ENCODE peak calls at places on chromosomes 6 and 20, in eight cellular contexts. One of them, this sample, is unnamed.
A peak's percentile ranks its signal among the peaks of the same experiment; 100 is the strongest.

GRCh38 chr20:44811150-44811685 is 872 bp upstream of the RIMS4 start:
- DNase-seq in COR-L47: no peak
- DNase-seq in NCI-H1105: no peak
- DNase-seq in activated CD8-positive, alpha-beta memory T cell treated with anti-CD3 and anti-CD28 coated beads, Interleukin-2, amount 50 U/mL, for 4 hours: no peak
- DNase-seq in NCI-H748 treated with DMSO at 0.1 percent for 48 hours: no peak
- DNase-seq in foreskin keratinocyte: no peak
- DNase-seq in foreskin melanocyte: no peak
- DNase-seq in NCI-H1417 treated with DMSO at 0.1 percent for 48 hours: no peak
- DNase-seq in this sample: no peak

GRCh38 chr6:72760130-72760793 is 138.4 kb downstream of the KCNQ5 start:
- DNase-seq in COR-L47: no peak
- DNase-seq in NCI-H1105: no peak
- DNase-seq in activated CD8-positive, alpha-beta memory T cell treated with anti-CD3 and anti-CD28 coated beads, Interleukin-2, amount 50 U/mL, for 4 hours: no peak
- DNase-seq in NCI-H748 treated with DMSO at 0.1 percent for 48 hours: no peak
- DNase-seq in foreskin keratinocyte: no peak
- DNase-seq in foreskin melanocyte: no peak
- DNase-seq in NCI-H1417 treated with DMSO at 0.1 percent for 48 hours: no peak
- DNase-seq in this sample: no peak

GRCh38 chr6:87029711-87030314 is 65.1 kb downstream of the CGA start:
- DNase-seq in COR-L47: peak; percentile 37
- DNase-seq in NCI-H1105: peak; percentile 17
- DNase-seq in activated CD8-positive, alpha-beta memory T cell treated with anti-CD3 and anti-CD28 coated beads, Interleukin-2, amount 50 U/mL, for 4 hours: no peak
- DNase-seq in NCI-H748 treated with DMSO at 0.1 percent for 48 hours: peak; percentile 44
- DNase-seq in foreskin keratinocyte: peak; percentile 2
- DNase-seq in foreskin melanocyte: peak; percentile 37
- DNase-seq in NCI-H1417 treated with DMSO at 0.1 percent for 48 hours: no peak
- DNase-seq in this sample: no peak

GRCh38 chr6:35370124-35370741 is 27.9 kb downstream of the PPARD start:
- DNase-seq in COR-L47: no peak
- DNase-seq in NCI-H1105: no peak
- DNase-seq in activated CD8-positive, alpha-beta memory T cell treated with anti-CD3 and anti-CD28 coated beads, Interleukin-2, amount 50 U/mL, for 4 hours: peak; percentile 34
- DNase-seq in NCI-H748 treated with DMSO at 0.1 percent for 48 hours: no peak
- DNase-seq in foreskin keratinocyte: peak; percentile 76
- DNase-seq in foreskin melanocyte: peak; percentile 48
- DNase-seq in NCI-H1417 treated with DMSO at 0.1 percent for 48 hours: no peak
- DNase-seq in this sample: peak; percentile 40

GRCh38 chr6:115901896-115902295 is 158.8 kb downstream of the FRK start:
- DNase-seq in COR-L47: no peak
- DNase-seq in NCI-H1105: no peak
- DNase-seq in activated CD8-positive, alpha-beta memory T cell treated with anti-CD3 and anti-CD28 coated beads, Interleukin-2, amount 50 U/mL, for 4 hours: no peak
- DNase-seq in NCI-H748 treated with DMSO at 0.1 percent for 48 hours: no peak
- DNase-seq in foreskin keratinocyte: no peak
- DNase-seq in foreskin melanocyte: no peak
- DNase-seq in NCI-H1417 treated with DMSO at 0.1 percent for 48 hours: no peak
- DNase-seq in this sample: no peak

GRCh38 chr20:50092436-50092835 is 20.5 kb downstream of the UBE2V1 start:
- DNase-seq in COR-L47: no peak
- DNase-seq in NCI-H1105: no peak
- DNase-seq in activated CD8-positive, alpha-beta memory T cell treated with anti-CD3 and anti-CD28 coated beads, Interleukin-2, amount 50 U/mL, for 4 hours: no peak
- DNase-seq in NCI-H748 treated with DMSO at 0.1 percent for 48 hours: no peak
- DNase-seq in foreskin keratinocyte: no peak
- DNase-seq in foreskin melanocyte: no peak
- DNase-seq in NCI-H1417 treated with DMSO at 0.1 percent for 48 hours: no peak
- DNase-seq in this sample: no peak

GRCh38 chr6:32819729-32820128 is 2.9 kb upstream of the HLA-DOB start:
- DNase-seq in COR-L47: no peak
- DNase-seq in NCI-H1105: no peak
- DNase-seq in activated CD8-positive, alpha-beta memory T cell treated with anti-CD3 and anti-CD28 coated beads, Interleukin-2, amount 50 U/mL, for 4 hours: no peak
- DNase-seq in NCI-H748 treated with DMSO at 0.1 percent for 48 hours: no peak
- DNase-seq in foreskin keratinocyte: peak; percentile 92
- DNase-seq in foreskin melanocyte: no peak
- DNase-seq in NCI-H1417 treated with DMSO at 0.1 percent for 48 hours: no peak
- DNase-seq in this sample: no peak

GRCh38 chr6:113879186-113880096 is 22.3 kb downstream of the MARCKS start:
- DNase-seq in COR-L47: peak; percentile 41
- DNase-seq in NCI-H1105: peak; percentile 62
- DNase-seq in activated CD8-positive, alpha-beta memory T cell treated with anti-CD3 and anti-CD28 coated beads, Interleukin-2, amount 50 U/mL, for 4 hours: no peak
- DNase-seq in NCI-H748 treated with DMSO at 0.1 percent for 48 hours: peak; percentile 86
- DNase-seq in foreskin keratinocyte: peak; percentile 27
- DNase-seq in foreskin melanocyte: peak; percentile 50
- DNase-seq in NCI-H1417 treated with DMSO at 0.1 percent for 48 hours: peak; percentile 34
- DNase-seq in this sample: peak; percentile 15

GRCh38 chr20:58511861-58512260 is 3.3 kb downstream of the APCDD1L start:
- DNase-seq in COR-L47: no peak
- DNase-seq in NCI-H1105: no peak
- DNase-seq in activated CD8-positive, alpha-beta memory T cell treated with anti-CD3 and anti-CD28 coated beads, Interleukin-2, amount 50 U/mL, for 4 hours: no peak
- DNase-seq in NCI-H748 treated with DMSO at 0.1 percent for 48 hours: no peak
- DNase-seq in foreskin keratinocyte: no peak
- DNase-seq in foreskin melanocyte: no peak
- DNase-seq in NCI-H1417 treated with DMSO at 0.1 percent for 48 hours: no peak
- DNase-seq in this sample: no peak

GRCh38 chr6:52022675-52023074 is 64.7 kb downstream of the PKHD1 start:
- DNase-seq in COR-L47: no peak
- DNase-seq in NCI-H1105: no peak
- DNase-seq in activated CD8-positive, alpha-beta memory T cell treated with anti-CD3 and anti-CD28 coated beads, Interleukin-2, amount 50 U/mL, for 4 hours: no peak
- DNase-seq in NCI-H748 treated with DMSO at 0.1 percent for 48 hours: no peak
- DNase-seq in foreskin keratinocyte: no peak
- DNase-seq in foreskin melanocyte: no peak
- DNase-seq in NCI-H1417 treated with DMSO at 0.1 percent for 48 hours: no peak
- DNase-seq in this sample: no peak

GRCh38 chr6:119620846-119621570 is 271.4 kb upstream of the MAN1A1 start:
- DNase-seq in COR-L47: no peak
- DNase-seq in NCI-H1105: no peak
- DNase-seq in activated CD8-positive, alpha-beta memory T cell treated with anti-CD3 and anti-CD28 coated beads, Interleukin-2, amount 50 U/mL, for 4 hours: no peak
- DNase-seq in NCI-H748 treated with DMSO at 0.1 percent for 48 hours: no peak
- DNase-seq in foreskin keratinocyte: peak; percentile 92
- DNase-seq in foreskin melanocyte: no peak
- DNase-seq in NCI-H1417 treated with DMSO at 0.1 percent for 48 hours: no peak
- DNase-seq in this sample: no peak

GRCh38 chr6:117552618-117553017 is 49.7 kb downstream of the GOPC start:
- DNase-seq in COR-L47: no peak
- DNase-seq in NCI-H1105: no peak
- DNase-seq in activated CD8-positive, alpha-beta memory T cell treated with anti-CD3 and anti-CD28 coated beads, Interleukin-2, amount 50 U/mL, for 4 hours: no peak
- DNase-seq in NCI-H748 treated with DMSO at 0.1 percent for 48 hours: no peak
- DNase-seq in foreskin keratinocyte: no peak
- DNase-seq in foreskin melanocyte: no peak
- DNase-seq in NCI-H1417 treated with DMSO at 0.1 percent for 48 hours: no peak
- DNase-seq in this sample: no peak

GRCh38 chr6:27096834-27097511 is 150.5 kb upstream of the PRSS16 start:
- DNase-seq in COR-L47: no peak
- DNase-seq in NCI-H1105: no peak
- DNase-seq in activated CD8-positive, alpha-beta memory T cell treated with anti-CD3 and anti-CD28 coated beads, Interleukin-2, amount 50 U/mL, for 4 hours: peak; percentile 18
- DNase-seq in NCI-H748 treated with DMSO at 0.1 percent for 48 hours: no peak
- DNase-seq in foreskin keratinocyte: peak; percentile 73
- DNase-seq in foreskin melanocyte: peak; percentile 84
- DNase-seq in NCI-H1417 treated with DMSO at 0.1 percent for 48 hours: no peak
- DNase-seq in this sample: peak; percentile 65

GRCh38 chr20:6828794-6829423 is 61.4 kb downstream of the BMP2 start:
- DNase-seq in COR-L47: peak; percentile 73
- DNase-seq in NCI-H1105: peak; percentile 67
- DNase-seq in activated CD8-positive, alpha-beta memory T cell treated with anti-CD3 and anti-CD28 coated beads, Interleukin-2, amount 50 U/mL, for 4 hours: no peak
- DNase-seq in NCI-H748 treated with DMSO at 0.1 percent for 48 hours: peak; percentile 83
- DNase-seq in foreskin keratinocyte: peak; percentile 42
- DNase-seq in foreskin melanocyte: peak; percentile 40
- DNase-seq in NCI-H1417 treated with DMSO at 0.1 percent for 48 hours: peak; percentile 47
- DNase-seq in this sample: peak; percentile 1

GRCh38 chr6:109446541-109446940 is 6.0 kb downstream of the SMPD2 start:
- DNase-seq in COR-L47: no peak
- DNase-seq in NCI-H1105: no peak
- DNase-seq in activated CD8-positive, alpha-beta memory T cell treated with anti-CD3 and anti-CD28 coated beads, Interleukin-2, amount 50 U/mL, for 4 hours: no peak
- DNase-seq in NCI-H748 treated with DMSO at 0.1 percent for 48 hours: no peak
- DNase-seq in foreskin keratinocyte: no peak
- DNase-seq in foreskin melanocyte: no peak
- DNase-seq in NCI-H1417 treated with DMSO at 0.1 percent for 48 hours: no peak
- DNase-seq in this sample: no peak

GRCh38 chr6:148311849-148312669 is 30.6 kb upstream of the SASH1 start:
- DNase-seq in COR-L47: no peak
- DNase-seq in NCI-H1105: no peak
- DNase-seq in activated CD8-positive, alpha-beta memory T cell treated with anti-CD3 and anti-CD28 coated beads, Interleukin-2, amount 50 U/mL, for 4 hours: no peak
- DNase-seq in NCI-H748 treated with DMSO at 0.1 percent for 48 hours: no peak
- DNase-seq in foreskin keratinocyte: no peak
- DNase-seq in foreskin melanocyte: no peak
- DNase-seq in NCI-H1417 treated with DMSO at 0.1 percent for 48 hours: no peak
- DNase-seq in this sample: no peak

GRCh38 chr6:1335367-1336037 is 23.6 kb downstream of the FOXQ1 start:
- DNase-seq in COR-L47: no peak
- DNase-seq in NCI-H1105: peak; percentile 28
- DNase-seq in activated CD8-positive, alpha-beta memory T cell treated with anti-CD3 and anti-CD28 coated beads, Interleukin-2, amount 50 U/mL, for 4 hours: no peak
- DNase-seq in NCI-H748 treated with DMSO at 0.1 percent for 48 hours: no peak
- DNase-seq in foreskin keratinocyte: peak; percentile 97
- DNase-seq in foreskin melanocyte: peak; percentile 48
- DNase-seq in NCI-H1417 treated with DMSO at 0.1 percent for 48 hours: no peak
- DNase-seq in this sample: no peak

GRCh38 chr20:35087355-35087754 is 5.3 kb downstream of the TRPC4AP start:
- DNase-seq in COR-L47: no peak
- DNase-seq in NCI-H1105: no peak
- DNase-seq in activated CD8-positive, alpha-beta memory T cell treated with anti-CD3 and anti-CD28 coated beads, Interleukin-2, amount 50 U/mL, for 4 hours: no peak
- DNase-seq in NCI-H748 treated with DMSO at 0.1 percent for 48 hours: no peak
- DNase-seq in foreskin keratinocyte: no peak
- DNase-seq in foreskin melanocyte: no peak
- DNase-seq in NCI-H1417 treated with DMSO at 0.1 percent for 48 hours: no peak
- DNase-seq in this sample: no peak

GRCh38 chr20:63498950-63499332 is at the start of gene EEF1A2:
- DNase-seq in COR-L47: peak; percentile 83
- DNase-seq in NCI-H1105: peak; percentile 47
- DNase-seq in activated CD8-positive, alpha-beta memory T cell treated with anti-CD3 and anti-CD28 coated beads, Interleukin-2, amount 50 U/mL, for 4 hours: peak; percentile 50
- DNase-seq in NCI-H748 treated with DMSO at 0.1 percent for 48 hours: no peak
- DNase-seq in foreskin keratinocyte: no peak
- DNase-seq in foreskin melanocyte: no peak
- DNase-seq in NCI-H1417 treated with DMSO at 0.1 percent for 48 hours: no peak
- DNase-seq in this sample: no peak

GRCh38 chr6:155171747-155172191 is 92.0 kb upstream of the CLDN20 start:
- DNase-seq in COR-L47: no peak
- DNase-seq in NCI-H1105: no peak
- DNase-seq in activated CD8-positive, alpha-beta memory T cell treated with anti-CD3 and anti-CD28 coated beads, Interleukin-2, amount 50 U/mL, for 4 hours: no peak
- DNase-seq in NCI-H748 treated with DMSO at 0.1 percent for 48 hours: no peak
- DNase-seq in foreskin keratinocyte: no peak
- DNase-seq in foreskin melanocyte: no peak
- DNase-seq in NCI-H1417 treated with DMSO at 0.1 percent for 48 hours: no peak
- DNase-seq in this sample: no peak

GRCh38 chr6:157245486-157245885 is 77.8 kb downstream of the TMEM242 start:
- DNase-seq in COR-L47: no peak
- DNase-seq in NCI-H1105: no peak
- DNase-seq in activated CD8-positive, alpha-beta memory T cell treated with anti-CD3 and anti-CD28 coated beads, Interleukin-2, amount 50 U/mL, for 4 hours: no peak
- DNase-seq in NCI-H748 treated with DMSO at 0.1 percent for 48 hours: no peak
- DNase-seq in foreskin keratinocyte: no peak
- DNase-seq in foreskin melanocyte: no peak
- DNase-seq in NCI-H1417 treated with DMSO at 0.1 percent for 48 hours: no peak
- DNase-seq in this sample: no peak

GRCh38 chr20:23161968-23162696 is 76.0 kb upstream of the CD93 start:
- DNase-seq in COR-L47: peak; percentile 97
- DNase-seq in NCI-H1105: peak; percentile 84
- DNase-seq in activated CD8-positive, alpha-beta memory T cell treated with anti-CD3 and anti-CD28 coated beads, Interleukin-2, amount 50 U/mL, for 4 hours: no peak
- DNase-seq in NCI-H748 treated with DMSO at 0.1 percent for 48 hours: peak; percentile 89
- DNase-seq in foreskin keratinocyte: peak; percentile 87
- DNase-seq in foreskin melanocyte: no peak
- DNase-seq in NCI-H1417 treated with DMSO at 0.1 percent for 48 hours: peak; percentile 88
- DNase-seq in this sample: peak; percentile 38